ENCODE peak calls at places on chromosomes 4 and X, in six cellular contexts. P is HL-60, L is fibroblast of lung, V is uterus, U is left lung, N is pancreas. C is an unnamed sample.

GRCh38 chr4:181911420-181911819 is 331.8 kb upstream of the TENM3 start:
- DNase-seq in N (no peak), U (no peak), L (peak; percentile 74), P (no peak), V (no peak), C (peak; percentile 19)

GRCh38 chr4:14254806-14255445 is 627.4 kb upstream of the BOD1L1 start:
- DNase-seq in N (no peak), P (no peak), U (no peak), L (no peak), V (no peak), C (no peak)

GRCh38 chr4:82667761-82668505 is 106.1 kb upstream of the TMEM150C start:
- DNase-seq in U (no peak), L (no peak), V (no peak), N (no peak), P (no peak), C (peak; percentile 42)

GRCh38 chr4:94691552-94691951 is 66.2 kb upstream of the BMPR1B start:
- DNase-seq in L (no peak), V (no peak), P (no peak), U (no peak), N (no peak), C (no peak)

GRCh38 chr4:125314676-125315570 is at the start of gene FAT4:
- DNase-seq in L (peak; percentile 99), P (peak; percentile 38), V (peak; percentile 95), U (peak; percentile 95), N (peak; percentile 88), C (peak; percentile 99)

GRCh38 chr4:143389543-143390195 is 53.0 kb downstream of the GAB1 start:
- DNase-seq in L (peak; percentile 55), P (no peak), V (no peak), U (no peak), N (no peak), C (peak; percentile 20)

GRCh38 chr4:109562457-109563237 is 2.6 kb downstream of the MCUB start:
- DNase-seq in N (no peak), V (no peak), U (no peak), P (no peak), L (no peak), C (no peak)

GRCh38 chrX:112636951-112637541 is 42.7 kb downstream of the LHFPL1 start:
- DNase-seq in L (peak; percentile 57), N (no peak), V (no peak), U (no peak), P (no peak), C (peak; percentile 82)

GRCh38 chrX:133229361-133229760 is 11.2 kb upstream of the TFDP3 start:
- DNase-seq in U (no peak), N (no peak), L (peak; percentile 27), P (no peak), V (no peak), C (peak; percentile 29)

GRCh38 chr4:121192500-121192899 is 28.4 kb upstream of the TNIP3 start:
- DNase-seq in U (no peak), N (no peak), L (peak; percentile 71), P (peak; percentile 11), V (no peak), C (peak; percentile 49)

GRCh38 chr4:69910016-69910782 is 20.7 kb upstream of the CSN1S1 start:
- DNase-seq in U (no peak), N (no peak), L (peak; percentile 89), V (no peak), P (no peak), C (peak; percentile 42)
- H3K4me3 ChIP-seq in U (no peak overlapping the region), N (no peak overlapping the region), L (no peak overlapping the region), V (no peak overlapping the region), P (no peak overlapping the region), C (no peak overlapping the region)

GRCh38 chrX:650274-650673 is 19.7 kb downstream of the SHOX start:
- DNase-seq in U (no peak), N (no peak), L (no peak), V (no peak), P (no peak), C (no peak)
- TF ChIP-seq CTCF in U (no peak), N (no peak), L (no peak), V (no peak), P (no peak), C (no peak)

DNA sequence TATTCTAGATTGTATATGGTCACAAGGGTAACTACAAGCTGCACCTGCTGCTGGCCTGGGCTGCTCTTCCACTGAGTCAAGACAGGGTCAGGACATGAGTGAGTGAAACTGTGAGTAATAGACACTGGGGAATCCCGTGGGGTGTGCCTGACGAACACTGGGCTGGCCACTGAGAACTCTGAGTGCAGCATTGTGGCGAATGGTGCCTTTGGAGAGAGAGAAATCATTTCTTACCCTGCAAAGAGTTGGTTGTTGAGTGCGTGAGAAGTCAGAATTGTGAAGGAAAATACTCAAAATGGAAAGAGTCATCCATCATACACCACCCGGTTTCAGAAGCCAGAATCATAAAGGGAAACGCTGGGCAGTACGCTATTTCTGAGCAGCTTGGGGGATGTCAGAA is 43.1 kb upstream of the LSM6 start:
- DNase-seq in P (no peak), N (no peak), L (no peak), U (no peak), V (no peak), C (no peak)
- H3K4me3 ChIP-seq in P (no peak overlapping the region), N (no peak overlapping the region), L (no peak overlapping the region), U (no peak overlapping the region), V (no peak overlapping the region), C (no peak overlapping the region)

GRCh38 chr4:56048621-56049427 is 100.1 kb downstream of the CEP135 start:
- DNase-seq in N (peak; percentile 33), V (peak; percentile 16), U (peak; percentile 52), P (peak; percentile 50), L (peak; percentile 52), C (peak; percentile 59)
- TF ChIP-seq CTCF in N (no peak), V (no peak), U (peak; percentile 15), P (peak; percentile 4), L (peak; percentile 31), C (peak; percentile 45)

GRCh38 chr4:28760003-28760402 is 1899.4 kb downstream of the STIM2 start:
- DNase-seq in U (no peak), V (no peak), P (no peak), L (no peak), N (no peak), C (no peak)

GRCh38 chr4:28759064-28759463 is 1898.4 kb downstream of the STIM2 start:
- DNase-seq in V (no peak), P (no peak), L (no peak), N (no peak), U (no peak), C (no peak)

DNA sequence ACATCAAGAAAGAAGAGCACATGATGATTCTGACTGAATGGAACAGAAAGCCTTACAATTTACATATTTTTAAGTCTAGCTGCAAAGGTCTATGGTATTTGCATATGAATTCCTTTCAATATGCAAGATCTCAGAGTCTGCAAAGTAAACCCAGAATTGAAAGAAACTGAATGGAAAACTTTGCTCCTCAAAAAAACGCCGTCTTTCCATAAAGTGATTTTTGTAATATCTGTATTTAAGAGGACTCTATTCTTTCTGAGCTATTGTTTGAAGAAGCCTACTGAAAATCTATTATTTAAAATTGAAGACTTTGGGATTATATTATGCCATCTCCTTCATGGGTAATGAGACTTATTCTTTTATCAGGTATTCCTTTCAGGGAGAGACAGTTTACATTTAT is 1894.4 kb downstream of the STIM2 start:
- DNase-seq in U (no peak), N (no peak), L (no peak), V (no peak), P (no peak), C (no peak)
- H3K4me3 ChIP-seq in U (no peak overlapping the region), N (no peak overlapping the region), L (no peak overlapping the region), V (no peak overlapping the region), P (no peak overlapping the region), C (no peak overlapping the region)

GRCh38 chr4:24547979-24548378 is 36.4 kb downstream of the DHX15 start:
- DNase-seq in N (no peak), P (no peak), U (no peak), V (no peak), L (no peak), C (no peak)

DNA sequence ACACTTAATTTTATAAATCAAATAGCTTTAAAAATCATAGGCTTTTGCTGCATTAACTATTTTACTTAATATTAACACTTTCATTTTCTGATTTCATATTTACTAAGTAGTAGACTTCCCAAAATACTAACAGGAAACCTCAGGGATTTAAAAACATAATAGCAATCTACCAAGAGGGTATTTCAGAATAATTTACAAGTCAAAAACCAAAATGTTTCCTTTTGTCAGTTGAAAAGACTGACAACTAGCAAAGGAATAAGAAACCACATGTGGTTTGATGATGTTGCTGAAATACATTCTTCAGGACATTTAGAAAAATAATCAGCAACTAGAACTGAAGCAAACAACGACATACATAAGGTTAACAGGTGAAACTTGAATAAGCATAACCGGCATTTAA is 40.1 kb downstream of the DHX15 start:
- DNase-seq in V (no peak), L (no peak), P (no peak), U (no peak), N (no peak), C (no peak)
- TF ChIP-seq CTCF in V (no peak), L (no peak), P (no peak), U (no peak), N (no peak), C (no peak)

GRCh38 chr4:172152284-172152683 is 339.1 kb downstream of the GALNTL6 start:
- DNase-seq in P (no peak), L (no peak), V (no peak), U (no peak), N (no peak), C (no peak)

GRCh38 chr4:172147702-172148101 is 334.5 kb downstream of the GALNTL6 start:
- DNase-seq in N (no peak), P (no peak), V (no peak), U (no peak), L (peak; percentile 2), C (peak; percentile 40)

GRCh38 chr4:172153694-172154093 is 340.5 kb downstream of the GALNTL6 start:
- DNase-seq in V (no peak), N (no peak), P (no peak), U (no peak), L (no peak), C (no peak)

GRCh38 chr4:172143605-172144314 is 330.6 kb downstream of the GALNTL6 start:
- DNase-seq in P (no peak), U (no peak), N (no peak), L (no peak), V (no peak), C (no peak)

DNA sequence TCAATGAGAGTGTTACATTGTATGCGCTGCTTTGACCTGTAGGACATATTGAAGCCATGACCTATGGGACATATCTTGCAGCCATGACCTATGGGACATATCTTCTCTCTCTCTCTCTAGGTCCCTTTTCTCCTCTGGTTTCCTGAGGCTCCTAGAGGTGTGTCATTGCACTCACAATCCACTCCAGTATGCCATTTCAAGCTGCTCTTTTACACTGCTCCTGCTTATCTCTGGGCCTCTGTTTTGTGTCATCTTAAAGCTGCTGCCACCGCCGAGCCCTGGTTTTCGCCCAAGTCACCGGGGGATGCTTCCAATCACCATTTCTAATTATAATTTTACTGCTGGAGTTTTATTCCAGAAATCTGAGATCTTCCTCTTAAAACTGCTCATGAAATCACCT is 336.1 kb downstream of the GALNTL6 start:
- DNase-seq in P (no peak), L (no peak), U (no peak), V (no peak), N (no peak), C (no peak)
- H3K4me3 ChIP-seq in P (no peak overlapping the region), L (no peak overlapping the region), U (no peak overlapping the region), V (no peak overlapping the region), N (no peak overlapping the region), C (no peak overlapping the region)

GRCh38 chrX:45353462-45353861 is 152.8 kb upstream of the DIPK2B start:
- DNase-seq in L (no peak), V (no peak), N (no peak), U (no peak), P (no peak), C (peak; percentile 25)
- TF ChIP-seq CTCF in L (no peak), V (no peak), N (no peak), U (no peak), P (no peak), C (no peak)